ENCODE peak calls at places on chromosomes 6 and 20, in seven cellular contexts. I is cerebellar cortex, F is amygdala, O is H7, H is endothelial cell, Y is T-helper 2 cell, Q is HFF-Myc. A is an unnamed sample.

GRCh38 chr20:31452575-31452974 is 12.1 kb downstream of the DEFB123 start:
- DNase-seq in Y (no peak), Q (no peak), H (no peak), I (no peak), O (no peak), F (no peak), A (peak; percentile 24)

GRCh38 chr6:7471171-7471570 is 70.3 kb upstream of the DSP start:
- DNase-seq in Q (no peak), O (no peak), H (no peak), F (no peak), Y (no peak), I (no peak), A (no peak)

GRCh38 chr6:55713411-55713810 is 134.4 kb upstream of the HMGCLL1 start:
- DNase-seq in I (no peak), H (no peak), Q (peak; percentile 47), Y (no peak), O (no peak), F (no peak), A (no peak)

GRCh38 chr6:26020983-26021349 is 58.4 kb downstream of the TRIM38 start:
- DNase-seq in Y (peak; percentile 33), I (no peak), F (peak; percentile 53), H (peak; percentile 61), Q (no peak), O (no peak), A (no peak)

GRCh38 chr6:23890543-23891227 is 235.3 kb upstream of the NRSN1 start:
- DNase-seq in I (no peak), F (no peak), O (no peak), Y (no peak), Q (no peak), H (no peak), A (no peak)

GRCh38 chr20:46423882-46424482 is 17.6 kb upstream of the ELMO2 start:
- DNase-seq in I (no peak), H (no peak), Y (no peak), O (no peak), F (no peak), Q (no peak), A (no peak)

GRCh38 chr20:12067686-12068085 is 150.0 kb downstream of the BTBD3 start:
- DNase-seq in O (no peak), I (peak; percentile 17), Q (no peak), H (no peak), Y (no peak), F (no peak), A (no peak)

GRCh38 chr20:45336530-45337366 is 11.5 kb downstream of the SDC4 start:
- DNase-seq in O (no peak), Y (no peak), Q (peak; percentile 54), H (no peak), I (no peak), F (no peak), A (no peak)

GRCh38 chr6:141313986-141314385 is 818.7 kb upstream of the GJE1 start:
- DNase-seq in O (no peak), I (no peak), H (no peak), Q (no peak), F (no peak), Y (no peak), A (no peak)

GRCh38 chr6:33748851-33749250 is 2.1 kb upstream of the IP6K3 start:
- DNase-seq in I (no peak), F (no peak), Q (no peak), H (no peak), Y (no peak), O (peak; percentile 68), A (no peak)

GRCh38 chr6:33761922-33762629 is 15.4 kb upstream of the IP6K3 start:
- DNase-seq in F (peak; percentile 44), H (peak; percentile 57), O (peak; percentile 86), Q (no peak), I (peak; percentile 61), Y (no peak), A (no peak)

GRCh38 chr6:67615796-67616195 is 1019.3 kb upstream of the ADGRB3 start:
- DNase-seq in F (no peak), I (no peak), H (no peak), Y (no peak), Q (no peak), O (no peak), A (no peak)

GRCh38 chr6:163301721-163302635 is 112.5 kb upstream of the QKI start:
- DNase-seq in I (no peak), Y (no peak), Q (no peak), F (no peak), H (no peak), O (no peak), A (no peak)

GRCh38 chr20:49234831-49235230 is 15.6 kb downstream of the DDX27 start:
- DNase-seq in I (no peak), H (no peak), Q (no peak), Y (no peak), O (no peak), F (no peak), A (no peak)

GRCh38 chr20:9989066-9989724 is 45.6 kb upstream of the ANKEF1 start:
- DNase-seq in Y (no peak), O (no peak), I (no peak), Q (no peak), F (no peak), H (no peak), A (no peak)

GRCh38 chr6:3392059-3392458 is 64.8 kb downstream of the SLC22A23 start:
- DNase-seq in F (no peak), O (no peak), I (no peak), H (no peak), Y (no peak), Q (no peak), A (no peak)

GRCh38 chr6:23478324-23478723 is 647.7 kb upstream of the NRSN1 start:
- DNase-seq in H (no peak), Y (no peak), O (peak; percentile 10), F (no peak), I (no peak), Q (no peak), A (no peak)

GRCh38 chr6:167825759-167826229 is 917 bp upstream of the AFDN start:
- DNase-seq in Y (peak; percentile 9), I (peak; percentile 39), Q (no peak), H (peak; percentile 72), F (no peak), O (peak; percentile 93), A (peak; percentile 76)

GRCh38 chr20:23629542-23630391 is 8.0 kb downstream of the CST3 start:
- DNase-seq in Q (no peak), Y (no peak), I (no peak), H (no peak), F (no peak), O (no peak), A (no peak)

GRCh38 chr6:52509281-52510212 is 67.3 kb downstream of the TRAM2 start:
- DNase-seq in O (no peak), I (no peak), F (no peak), H (no peak), Y (no peak), Q (no peak), A (no peak)